ENCODE peak calls at places on chromosome 1, in nine cellular contexts. N, G, O, W, P, D, M, Y and S are unnamed samples.

GRCh38 chr1:220818421-220819173 is 31.9 kb downstream of the MTARC1 start:
- DNase-seq in O (no peak), W (no peak), D (no peak), P (peak; percentile 74), Y (peak; percentile 77), G (no peak), N (no peak), M (no peak), S (peak; percentile 81)

GRCh38 chr1:162635418-162635817 is 3.2 kb downstream of the DDR2 start:
- DNase-seq in M (no peak), G (no peak), N (no peak), Y (no peak), O (no peak), P (no peak), D (no peak), W (no peak), S (no peak)

GRCh38 chr1:219782311-219782710 is 146.0 kb downstream of the SLC30A10 start:
- DNase-seq in M (no peak), O (no peak), W (no peak), P (no peak), Y (no peak), N (no peak), D (no peak), G (no peak), S (no peak)

GRCh38 chr1:192792628-192793027 is 16.2 kb upstream of the RGS2 start:
- DNase-seq in D (no peak), G (no peak), W (no peak), P (no peak), O (no peak), Y (no peak), M (no peak), N (no peak), S (no peak)

GRCh38 chr1:159334797-159335196 is 32.7 kb downstream of the FCER1A start:
- DNase-seq in Y (no peak), N (no peak), P (no peak), M (no peak), G (no peak), D (no peak), W (no peak), O (no peak), S (no peak)

GRCh38 chr1:110472546-110472945 is 21.6 kb downstream of the PROK1 start:
- DNase-seq in Y (no peak), D (no peak), G (no peak), M (no peak), P (no peak), O (no peak), W (no peak), N (no peak), S (no peak)

GRCh38 chr1:33302325-33302724 is 18.6 kb downstream of the A3GALT2 start:
- DNase-seq in M (no peak), O (no peak), G (no peak), N (no peak), Y (no peak), D (no peak), P (no peak), W (no peak), S (no peak)

GRCh38 chr1:61055110-61055614 is 27.2 kb upstream of the NFIA start:
- DNase-seq in M (no peak), D (no peak), O (no peak), N (no peak), G (no peak), Y (no peak), W (no peak), P (no peak), S (no peak)

GRCh38 chr1:198162091-198162767 is 5.4 kb downstream of the NEK7 start:
- DNase-seq in Y (no peak), P (no peak), W (no peak), M (no peak), G (peak; percentile 21), N (no peak), D (no peak), O (no peak), S (no peak)

GRCh38 chr1:217977943-217978342 is 307.1 kb upstream of the RRP15 start:
- DNase-seq in N (no peak), D (no peak), Y (no peak), G (no peak), W (no peak), O (no peak), M (no peak), P (no peak), S (no peak)

GRCh38 chr1:180167721-180168467 is 13.2 kb downstream of the QSOX1 start:
- DNase-seq in D (peak; percentile 97), O (no peak), M (no peak), P (peak; percentile 51), W (no peak), N (peak; percentile 89), G (no peak), Y (peak; percentile 16), S (peak; percentile 95)

GRCh38 chr1:113937146-113937545 is 8.0 kb downstream of the HIPK1 start:
- DNase-seq in D (no peak), G (no peak), Y (no peak), O (no peak), P (no peak), M (no peak), W (no peak), N (no peak), S (no peak)

GRCh38 chr1:176110203-176110602 is 96.9 kb downstream of the COP1 start:
- DNase-seq in Y (peak; percentile 60), O (no peak), N (no peak), P (no peak), G (no peak), W (no peak), M (no peak), D (no peak), S (no peak)

GRCh38 chr1:82124987-82125638 is 324.4 kb downstream of the ADGRL2 start:
- DNase-seq in M (no peak), N (no peak), W (no peak), O (no peak), Y (no peak), D (no peak), P (no peak), G (no peak), S (no peak)

GRCh38 chr1:205298191-205298994 is 23.2 kb downstream of the NUAK2 start:
- DNase-seq in D (peak; percentile 79), M (no peak), O (no peak), Y (peak; percentile 96), P (peak; percentile 90), G (no peak), W (no peak), N (peak; percentile 97), S (peak; percentile 99)

GRCh38 chr1:10939654-10940450 is 72.6 kb upstream of the TARDBP start:
- DNase-seq in G (no peak), D (no peak), W (peak; percentile 78), Y (peak; percentile 22), M (peak; percentile 76), N (no peak), O (no peak), P (peak; percentile 62), S (no peak)